ENCODE peak calls at places on chromosomes 1 and 21, in five cellular contexts. C is H9, Q is fibroblast of mammary gland, H is psoas muscle, E is AG04450. B is an unnamed sample.

GRCh38 chr1:192724670-192725069 is 84.2 kb upstream of the RGS2 start:
- DNase-seq in C (no peak), Q (peak), H (no peak), E (no peak), B (peak)

GRCh38 chr1:42957880-42958487 is 684 bp downstream of the SLC2A1 start:
- DNase-seq in C (no peak), Q (peak), H (peak), E (no peak), B (peak)

GRCh38 chr1:10824821-10825540 is 28.5 kb upstream of the CASZ1 start:
- DNase-seq in C (peak), Q (peak), H (no peak), E (peak), B (peak)

GRCh38 chr1:41652346-41653124 is 168.1 kb upstream of the EDN2 start:
- DNase-seq in C (no peak), Q (no peak), H (no peak), E (no peak), B (no peak)

GRCh38 chr1:235019456-235019855 is 109.2 kb downstream of the TOMM20 start:
- DNase-seq in C (no peak), Q (no peak), H (no peak), E (no peak), B (no peak)

GRCh38 chr1:21706151-21706835 is 37.1 kb upstream of the RAP1GAP start:
- DNase-seq in C (peak), Q (peak), H (no peak), E (no peak), B (peak)

GRCh38 chr1:207798847-207799246 is 47.0 kb downstream of the CD46 start:
- DNase-seq in C (no peak), Q (no peak), H (no peak), E (no peak), B (no peak)

GRCh38 chr1:23824711-23825075 is 536 bp downstream of the HMGCL start:
- DNase-seq in C (no peak), Q (no peak), H (no peak), E (no peak), B (no peak)

GRCh38 chr1:243345205-243345604 is 89.4 kb downstream of the SDCCAG8 start:
- DNase-seq in C (no peak), Q (peak), H (no peak), E (no peak), B (no peak)

GRCh38 chr1:226891846-226892533 is 21.6 kb downstream of the PSEN2 start:
- DNase-seq in C (no peak), Q (peak), H (no peak), E (no peak), B (no peak)

GRCh38 chr1:20402585-20403422 is 83.2 kb downstream of the CAMK2N1 start:
- DNase-seq in C (peak), Q (no peak), H (no peak), E (no peak), B (no peak)

GRCh38 chr1:228226956-228227791 is 19.3 kb downstream of the OBSCN start:
- DNase-seq in C (no peak), Q (peak), H (no peak), E (no peak), B (peak)

GRCh38 chr1:113307771-113308451 is 82.4 kb upstream of the MAGI3 start:
- DNase-seq in C (no peak), Q (peak), H (no peak), E (no peak), B (peak)

GRCh38 chr1:89451011-89451410 is 73.6 kb upstream of the LRRC8B start:
- DNase-seq in C (no peak), Q (peak), H (no peak), E (no peak), B (peak)

GRCh38 chr1:115980998-115981993 is 5.0 kb downstream of the SLC22A15 start:
- DNase-seq in C (peak), Q (peak), H (no peak), E (no peak), B (peak)

GRCh38 chr1:224747578-224747977 is 131.5 kb downstream of the CNIH3 start:
- DNase-seq in C (no peak), Q (peak), H (no peak), E (no peak), B (peak)

GRCh38 chr1:177948336-177948972 is 21.4 kb downstream of the SEC16B start:
- DNase-seq in C (peak), Q (peak), H (peak), E (no peak), B (peak)

GRCh38 chr1:175193339-175193950 is 869 bp upstream of the KIAA0040 start:
- DNase-seq in C (no peak), Q (peak), H (peak), E (no peak), B (no peak)

GRCh38 chr1:226893936-226894335 is 23.5 kb downstream of the PSEN2 start:
- DNase-seq in C (no peak), Q (no peak), H (no peak), E (no peak), B (no peak)

GRCh38 chr1:194755241-194755953 is 1569.0 kb upstream of the B3GALT2 start:
- DNase-seq in C (no peak), Q (no peak), H (no peak), E (no peak), B (no peak)

GRCh38 chr1:151574575-151575529 is 34.7 kb downstream of the TUFT1 start:
- DNase-seq in C (no peak), Q (peak), H (no peak), E (no peak), B (peak)

GRCh38 chr1:61568460-61569211 is 156.3 kb downstream of the TM2D1 start:
- DNase-seq in C (no peak), Q (no peak), H (no peak), E (no peak), B (no peak)

GRCh38 chr1:165248969-165249571 is 107.4 kb downstream of the LMX1A start:
- DNase-seq in C (no peak), Q (no peak), H (no peak), E (no peak), B (no peak)

GRCh38 chr1:15680614-15681345 is 3.3 kb upstream of the PLEKHM2 start:
- DNase-seq in C (no peak), Q (peak), H (no peak), E (peak), B (peak)

GRCh38 chr1:221911714-221912113 is 169.8 kb upstream of the DUSP10 start:
- DNase-seq in C (no peak), Q (no peak), H (no peak), E (no peak), B (no peak)

GRCh38 chr1:35899941-35900340 is 16.9 kb downstream of the AGO1 start:
- DNase-seq in C (no peak), Q (no peak), H (no peak), E (no peak), B (no peak)

GRCh38 chr1:9275567-9276034 is 17.1 kb upstream of the SPSB1 start:
- DNase-seq in C (no peak), Q (peak), H (peak), E (no peak), B (peak)

GRCh38 chr1:62012821-62013220 is 181.8 kb upstream of the L1TD1 start:
- DNase-seq in C (no peak), Q (no peak), H (peak), E (no peak), B (no peak)

GRCh38 chr21:41611966-41612606 is 104.1 kb upstream of the TMPRSS2 start:
- DNase-seq in C (peak), Q (peak), H (no peak), E (no peak), B (no peak)

GRCh38 chr1:21811875-21812305 is at the start of gene LDLRAD2:
- DNase-seq in C (no peak), Q (peak), H (no peak), E (no peak), B (peak)

GRCh38 chr1:101382135-101382534 is 145.3 kb downstream of the S1PR1 start:
- DNase-seq in C (peak), Q (no peak), H (no peak), E (no peak), B (no peak)

GRCh38 chr1:111597433-111597832 is 22.2 kb upstream of the RAP1A start:
- DNase-seq in C (no peak), Q (no peak), H (no peak), E (no peak), B (no peak)

GRCh38 chr1:60088620-60089155 is 15.1 kb upstream of the C1orf87 start:
- DNase-seq in C (no peak), Q (peak), H (no peak), E (no peak), B (no peak)

GRCh38 chr21:23130308-23130707 is 2132.1 kb downstream of the NCAM2 start:
- DNase-seq in C (no peak), Q (no peak), H (no peak), E (no peak), B (no peak)

GRCh38 chr21:23127973-23128372 is 2129.8 kb downstream of the NCAM2 start:
- DNase-seq in C (peak), Q (no peak), H (no peak), E (no peak), B (no peak)

DNA sequence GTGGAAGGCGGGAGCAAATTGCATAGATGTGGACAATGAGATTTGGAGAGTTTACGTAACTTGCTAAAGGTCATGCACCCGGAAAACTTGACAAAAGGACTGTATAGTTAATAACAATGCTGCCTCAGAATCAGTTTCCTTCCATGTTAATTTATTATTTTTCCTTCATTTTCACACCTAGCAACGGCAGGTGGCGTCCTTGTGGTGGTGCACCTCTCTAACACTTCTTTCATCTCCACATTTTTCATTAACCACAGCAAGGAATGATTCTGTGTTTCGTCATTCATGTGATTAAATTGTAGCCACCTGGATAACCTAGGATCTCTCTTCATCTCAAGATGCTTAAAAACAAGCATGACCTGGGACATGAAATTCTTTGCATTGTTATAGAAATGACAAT is 2133.0 kb downstream of the NCAM2 start:
- DNase-seq in C (no peak), Q (no peak), H (no peak), E (no peak), B (no peak)
- TF ChIP-seq CTCF in C (peak), Q (no peak), H (no peak), E (no peak), B (no peak)

DNA sequence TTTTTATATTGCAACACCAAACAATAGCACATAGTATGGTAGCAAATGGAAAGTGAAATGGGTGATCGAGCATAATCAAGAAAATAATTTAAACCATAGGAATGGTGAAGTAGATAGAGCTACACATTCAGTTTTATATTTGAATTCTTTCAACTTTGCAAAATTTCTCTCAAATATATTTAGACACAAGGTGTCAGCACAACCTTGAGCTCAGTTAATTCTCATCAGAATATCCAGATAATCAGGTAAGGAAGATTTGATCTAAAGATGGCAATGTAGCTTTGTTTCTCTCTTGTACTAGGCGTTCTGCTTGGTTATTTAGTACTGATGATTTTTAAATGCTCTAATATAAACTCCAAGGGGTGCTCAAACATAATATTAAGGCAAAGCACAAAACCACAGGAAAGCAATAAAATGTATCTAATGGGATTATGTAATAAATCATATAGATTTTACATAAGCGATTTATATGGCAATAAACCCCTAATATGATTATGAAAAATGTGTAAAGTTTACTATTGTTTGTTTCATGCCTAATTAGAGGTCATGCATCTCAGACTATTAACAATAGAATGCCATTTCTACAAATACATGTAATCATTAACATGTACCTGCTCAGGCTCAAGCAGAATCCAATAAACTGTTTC is 32.4 kb upstream of the SERTAD4 start:
- DNase-seq in C (no peak), Q (no peak), H (no peak), E (no peak), B (no peak)
- TF ChIP-seq CTCF in C (no peak), Q (no peak), H (no peak), E (no peak), B (no peak)

GRCh38 chr1:56189946-56190920 is 389.1 kb downstream of the PLPP3 start:
- DNase-seq in C (peak), Q (no peak), H (no peak), E (no peak), B (no peak)
- TF ChIP-seq CTCF in C (peak), Q (peak), H (peak), E (peak), B (peak)

GRCh38 chr1:152739841-152740240 is 18.0 kb upstream of the KPRP start:
- DNase-seq in C (no peak), Q (peak), H (no peak), E (no peak), B (no peak)

DNA sequence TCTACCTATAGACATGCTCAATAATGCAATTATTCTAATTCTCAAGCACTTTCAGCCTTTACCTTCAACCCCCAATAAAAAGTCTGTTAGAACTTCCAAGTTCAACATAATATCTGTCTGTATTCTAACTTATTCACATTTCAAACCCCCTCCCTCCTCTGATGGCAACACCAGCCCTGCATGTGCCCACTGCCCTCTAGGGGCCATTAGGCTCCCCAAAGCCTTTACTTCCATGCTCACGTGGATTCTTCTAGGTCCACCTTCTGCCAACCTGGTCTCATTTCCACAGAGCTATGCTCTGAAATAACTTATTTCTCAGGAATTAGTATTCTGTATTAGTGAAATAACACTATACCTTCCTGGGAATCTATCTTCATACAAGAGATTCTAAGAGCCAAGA is 22.2 kb upstream of the KPRP start:
- DNase-seq in C (no peak), Q (no peak), H (no peak), E (no peak), B (no peak)
- TF ChIP-seq CTCF in C (no peak), Q (peak), H (no peak), E (no peak), B (peak)

GRCh38 chr21:19850157-19850556 is 1148.1 kb upstream of the NCAM2 start:
- DNase-seq in C (no peak), Q (no peak), H (no peak), E (no peak), B (no peak)
- TF ChIP-seq CTCF in C (no peak), Q (no peak), H (no peak), E (no peak), B (no peak)